ENCODE peak calls at places on chromosome 3, in five cellular contexts. N is activated T-helper 17 cell treated with anti-CD3 and anti-CD28 coated beads, Interleukin-2, amount 50 U/mL, for 72 hours; O is activated naive CD4-positive, alpha-beta T cell treated with anti-CD3 and anti-CD28 coated beads, Interleukin-2, amount 50 U/mL, for 72 hours; R is activated CD4-positive, CD25-positive, alpha-beta regulatory T cell treated with anti-CD3 and anti-CD28 coated beads, Interleukin-2, amount 50 U/mL, for 24 hours; L is right cardiac atrium. W is an unnamed sample.

GRCh38 chr3:16514799-16515353 is 1.4 kb upstream of the RFTN1 start:
- ATAC-seq in N (no peak), O (no peak), R (no peak), L (no peak), W (no peak)

GRCh38 chr3:114035146-114035545 is 21.2 kb downstream of the CCDC191 start:
- ATAC-seq in N (no peak), O (no peak), R (no peak), L (no peak), W (no peak)

GRCh38 chr3:81568378-81568777 is 193.1 kb downstream of the GBE1 start:
- ATAC-seq in N (no peak), O (no peak), R (no peak), L (no peak), W (no peak)

GRCh38 chr3:170277833-170278586 is 55.8 kb downstream of the PRKCI start:
- ATAC-seq in N (peak), O (peak), R (no peak), L (no peak), W (peak)

GRCh38 chr3:186002884-186003472 is 65.2 kb upstream of the TRA2B start:
- ATAC-seq in N (no peak), O (peak), R (no peak), L (no peak), W (no peak)

GRCh38 chr3:27724459-27725197 is 2.5 kb upstream of the EOMES start:
- ATAC-seq in N (no peak), O (no peak), R (no peak), L (no peak), W (no peak)

GRCh38 chr3:46676601-46677071 is 16.8 kb downstream of the ALS2CL start:
- ATAC-seq in N (no peak), O (no peak), R (no peak), L (no peak), W (no peak)

GRCh38 chr3:56347219-56347871 is 120.9 kb downstream of the ERC2 start:
- ATAC-seq in N (peak), O (peak), R (no peak), L (no peak), W (peak)

GRCh38 chr3:195103623-195104022 is 167.3 kb downstream of the XXYLT1 start:
- ATAC-seq in N (no peak), O (no peak), R (no peak), L (no peak), W (no peak)

GRCh38 chr3:146072061-146072460 is 88.9 kb downstream of the PLOD2 start:
- ATAC-seq in N (no peak), O (no peak), R (no peak), L (peak), W (no peak)

GRCh38 chr3:170410428-170411029 is 8.1 kb upstream of the CLDN11 start:
- ATAC-seq in N (no peak), O (no peak), R (no peak), L (no peak), W (no peak)

GRCh38 chr3:16060945-16061344 is 113.5 kb upstream of the GALNT15 start:
- ATAC-seq in N (no peak), O (no peak), R (no peak), L (peak), W (no peak)

GRCh38 chr3:55341502-55342031 is 145.5 kb downstream of the WNT5A start:
- ATAC-seq in N (no peak), O (no peak), R (no peak), L (no peak), W (no peak)

GRCh38 chr3:101676765-101677435 is at the start of gene ZBTB11:
- ATAC-seq in N (peak), O (peak), R (peak), L (peak), W (peak)

GRCh38 chr3:193871093-193871485 is 264.9 kb upstream of the HES1 start:
- ATAC-seq in N (no peak), O (no peak), R (no peak), L (no peak), W (peak)

GRCh38 chr3:45139372-45139894 is 6.7 kb downstream of the CDCP1 start:
- ATAC-seq in N (no peak), O (no peak), R (no peak), L (peak), W (peak)

GRCh38 chr3:157104521-157104920 is 55.4 kb downstream of the CCNL1 start:
- ATAC-seq in N (no peak), O (no peak), R (no peak), L (peak), W (peak)

GRCh38 chr3:17632401-17633100 is 109.9 kb downstream of the TBC1D5 start:
- ATAC-seq in N (peak), O (peak), R (peak), L (peak), W (no peak)

GRCh38 chr3:73727117-73727802 is 102.5 kb upstream of the PDZRN3 start:
- ATAC-seq in N (no peak), O (no peak), R (no peak), L (peak), W (no peak)

GRCh38 chr3:21017115-21017852 is 733.7 kb downstream of the ZNF385D start:
- ATAC-seq in N (no peak), O (no peak), R (no peak), L (no peak), W (peak)

GRCh38 chr3:14606663-14607339 is 44.8 kb upstream of the CCDC174 start:
- ATAC-seq in N (no peak), O (no peak), R (no peak), L (peak), W (peak)

GRCh38 chr3:72259755-72260589 is 475.0 kb upstream of the PROK2 start:
- ATAC-seq in N (peak), O (peak), R (peak), L (no peak), W (no peak)

GRCh38 chr3:33030246-33030645 is 66.7 kb downstream of the GLB1 start:
- ATAC-seq in N (peak), O (peak), R (no peak), L (no peak), W (no peak)

GRCh38 chr3:180430896-180431295 is 171.1 kb upstream of the TTC14 start:
- ATAC-seq in N (no peak), O (no peak), R (no peak), L (no peak), W (no peak)

GRCh38 chr3:119883461-119884160 is 101.7 kb downstream of the NR1I2 start:
- ATAC-seq in N (no peak), O (no peak), R (no peak), L (no peak), W (no peak)

GRCh38 chr3:71317140-71317539 is 266.4 kb downstream of the FOXP1 start:
- ATAC-seq in N (no peak), O (no peak), R (no peak), L (no peak), W (no peak)

W was measured in esophagus mucosa.